ENCODE peak calls at places on chromosomes 13 and 19, in eight cellular contexts. S is HEK293T; M is HuH-7.5; X is dorsolateral prefrontal cortex; C is neural crest cell; H is NCI-H1417 treated with DMSO at 0.1 percent for 48 hours; T is gastrocnemius medialis; E is stimulated activated CD8-positive, alpha-beta memory T cell treated with anti-CD3 and anti-CD28 coated beads, Interleukin-4, amount 100 ng/mL, for 4 hours. I is an unnamed sample.
A peak's percentile ranks its signal among the peaks of the same experiment; 100 is the strongest.

GRCh38 chr19:56217039-56217949 is 15.2 kb downstream of the ZSCAN5C start:
- DNase-seq in T (no peak), E (no peak), X (no peak), M (peak; percentile 38), S (no peak), H (no peak), C (no peak), I (no peak)

GRCh38 chr19:16860118-16860517 is 28.7 kb upstream of the F2RL3 start:
- DNase-seq in H (no peak), T (no peak), M (no peak), S (no peak), X (no peak), C (no peak), E (no peak), I (no peak)

GRCh38 chr13:104571161-104571889 is 1505.1 kb upstream of the SLC10A2 start:
- DNase-seq in S (peak; percentile 30), M (no peak), X (peak; percentile 59), T (peak; percentile 34), C (peak; percentile 67), E (no peak), H (peak; percentile 46), I (peak; percentile 49)

GRCh38 chr19:8392017-8392591 is 1.9 kb downstream of the RAB11B start:
- DNase-seq in E (no peak), C (no peak), M (no peak), T (no peak), X (no peak), S (no peak), H (no peak), I (no peak)

GRCh38 chr13:97285221-97285955 is 63.3 kb downstream of the MBNL2 start:
- DNase-seq in T (no peak), E (no peak), X (no peak), S (no peak), H (no peak), M (no peak), C (no peak), I (no peak)

GRCh38 chr13:47639716-47640447 is 361.2 kb downstream of the SUCLA2 start:
- DNase-seq in T (no peak), E (no peak), M (no peak), C (no peak), S (no peak), H (no peak), X (no peak), I (no peak)

GRCh38 chr19:2491130-2491801 is 15.3 kb downstream of the GADD45B start:
- DNase-seq in X (no peak), M (no peak), S (no peak), E (no peak), H (peak; percentile 38), T (peak; percentile 59), C (no peak), I (no peak)

GRCh38 chr13:39881887-39882286 is 226.4 kb downstream of the COG6 start:
- DNase-seq in T (no peak), E (no peak), H (no peak), S (no peak), X (no peak), C (no peak), M (no peak), I (no peak)

GRCh38 chr19:29524912-29525870 is 603 bp upstream of the VSTM2B start:
- DNase-seq in H (no peak), M (no peak), X (peak; percentile 34), E (no peak), C (no peak), T (no peak), S (no peak), I (no peak)

GRCh38 chr19:49680473-49681351 is 3.6 kb downstream of the PRMT1 start:
- DNase-seq in S (peak; percentile 91), C (peak; percentile 100), E (peak; percentile 94), H (peak; percentile 75), M (peak; percentile 98), T (peak; percentile 74), X (peak; percentile 95), I (peak; percentile 49)

GRCh38 chr19:18610245-18610555 is 2.5 kb upstream of the TMEM59L start:
- DNase-seq in E (no peak), H (no peak), S (no peak), X (no peak), M (no peak), T (no peak), C (no peak), I (no peak)

GRCh38 chr19:55593096-55593772 is 6.1 kb downstream of the FIZ1 start:
- DNase-seq in T (no peak), M (no peak), H (no peak), S (no peak), X (no peak), E (no peak), C (no peak), I (no peak)

GRCh38 chr13:36685912-36686311 is 12.1 kb downstream of the SERTM1 start:
- DNase-seq in E (no peak), T (no peak), H (no peak), C (no peak), S (no peak), X (no peak), M (no peak), I (no peak)

GRCh38 chr19:40348961-40349507 is 539 bp downstream of the PLD3 start:
- DNase-seq in H (no peak), S (no peak), C (no peak), X (peak; percentile 32), E (no peak), T (no peak), M (no peak), I (no peak)

I was measured in amniotic stem cell.